ENCODE peak calls at places on chromosomes 3 and 15, in four cellular contexts. M, Y, R and Q are unnamed samples.

GRCh38 chr3:66428733-66429132 is 72.1 kb downstream of the LRIG1 start:
- DNase-seq in M (no peak), Y (peak; percentile 99), R (peak; percentile 98), Q (peak; percentile 98)

GRCh38 chr15:99059010-99059981 is 45.6 kb upstream of the SYNM start:
- DNase-seq in M (peak; percentile 28), Y (peak; percentile 84), R (peak; percentile 77), Q (peak; percentile 61)

GRCh38 chr3:115187149-115187757 is 40.2 kb upstream of the ZBTB20 start:
- DNase-seq in M (no peak), Y (no peak), R (no peak), Q (no peak)

GRCh38 chr3:79354179-79354688 is 413.6 kb downstream of the ROBO1 start:
- DNase-seq in M (no peak), Y (no peak), R (no peak), Q (no peak)

GRCh38 chr15:77541421-77542181 is 91.1 kb downstream of the LINGO1 start:
- DNase-seq in M (no peak), Y (peak; percentile 32), R (no peak), Q (no peak)

GRCh38 chr15:71306538-71306937 is 191.3 kb downstream of the THSD4 start:
- DNase-seq in M (no peak), Y (no peak), R (no peak), Q (no peak)

GRCh38 chr15:65405793-65406192 is 17.0 kb downstream of the IGDCC4 start:
- DNase-seq in M (no peak), Y (no peak), R (no peak), Q (no peak)

GRCh38 chr3:184727357-184728060 is 15.6 kb upstream of the MAGEF1 start:
- DNase-seq in M (peak; percentile 39), Y (peak; percentile 69), R (no peak), Q (peak; percentile 29)

GRCh38 chr3:39292961-39293360 is 13.1 kb upstream of the CX3CR1 start:
- DNase-seq in M (no peak), Y (no peak), R (no peak), Q (no peak)

GRCh38 chr3:189584609-189585008 is 46.6 kb upstream of the TP63 start:
- DNase-seq in M (no peak), Y (no peak), R (no peak), Q (no peak)

GRCh38 chr3:17041009-17041408 is 156.3 kb downstream of the PLCL2 start:
- DNase-seq in M (no peak), Y (peak; percentile 42), R (no peak), Q (no peak)

GRCh38 chr15:100718075-100718980 is 115.9 kb downstream of the ASB7 start:
- DNase-seq in M (no peak), Y (no peak), R (no peak), Q (no peak)

GRCh38 chr3:8621872-8622271 is 22.7 kb downstream of the SSUH2 start:
- DNase-seq in M (no peak), Y (peak; percentile 92), R (peak; percentile 89), Q (peak; percentile 83)

GRCh38 chr3:4570840-4571621 is 77.9 kb downstream of the ITPR1 start:
- DNase-seq in M (no peak), Y (no peak), R (no peak), Q (no peak)

GRCh38 chr3:49787536-49787935 is 1.2 kb upstream of the IP6K1 start:
- DNase-seq in M (no peak), Y (no peak), R (no peak), Q (no peak)

DNA sequence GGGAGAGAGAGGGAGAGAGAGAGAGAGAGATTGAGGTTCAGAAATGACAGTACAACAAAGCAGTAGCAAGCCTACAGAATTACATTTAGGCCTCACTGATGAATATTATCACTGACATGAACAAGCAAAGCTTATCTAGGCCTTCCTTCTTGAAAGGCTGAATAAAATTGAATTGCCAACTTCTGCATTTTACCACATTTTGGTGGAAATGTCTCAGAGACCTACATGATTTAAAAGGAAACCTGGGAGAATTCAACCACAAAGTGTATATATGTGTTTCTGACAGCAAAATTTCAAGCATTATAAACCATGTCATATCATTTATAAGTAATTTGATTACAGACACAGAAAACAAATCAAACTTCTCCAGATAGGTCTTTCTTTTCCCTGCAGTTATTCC is 530.8 kb downstream of the SOX2 start:
- DNase-seq in M (no peak), Y (no peak), R (no peak), Q (no peak)
- H3K27ac ChIP-seq in M (no peak overlapping the region), Y (no peak overlapping the region), R (no peak overlapping the region), Q (no peak overlapping the region)

GRCh38 chr3:33153782-33154181 is 40.0 kb downstream of the CRTAP start:
- DNase-seq in M (no peak), Y (no peak), R (no peak), Q (no peak)

GRCh38 chr3:33159234-33159633 is 45.4 kb downstream of the CRTAP start:
- DNase-seq in M (no peak), Y (no peak), R (no peak), Q (no peak)
- H3K27ac ChIP-seq in M (no peak overlapping the region), Y (no peak overlapping the region), R (no peak overlapping the region), Q (no peak overlapping the region)

GRCh38 chr3:69143055-69143454 is 20.7 kb upstream of the LMOD3 start:
- DNase-seq in M (no peak), Y (no peak), R (no peak), Q (no peak)
- H3K27ac ChIP-seq in M (no peak overlapping the region), Y (no peak overlapping the region), R (no peak overlapping the region), Q (no peak overlapping the region)

GRCh38 chr3:89179355-89179997 is 72.1 kb downstream of the EPHA3 start:
- DNase-seq in M (no peak), Y (peak; percentile 39), R (no peak), Q (peak; percentile 74)
- H3K27ac ChIP-seq in M (no peak overlapping the region), Y (no peak overlapping the region), R (no peak overlapping the region), Q (peak overlapping the region; percentile 12)

GRCh38 chr3:45103334-45103733 is 42.8 kb downstream of the CDCP1 start:
- DNase-seq in M (no peak), Y (no peak), R (no peak), Q (no peak)
- H3K27ac ChIP-seq in M (no peak overlapping the region), Y (no peak overlapping the region), R (no peak overlapping the region), Q (no peak overlapping the region)